ENCODE peak calls at places on chromosomes 16 and 17, in ten cellular contexts. One of them, this sample, is unnamed.

GRCh38 chr16:3123986-3124886 is 10.6 kb upstream of the ZNF213 start:
- DNase-seq in A549: peak
- DNase-seq in LNCaP clone FGC: peak
- DNase-seq in ascending aorta: peak
- DNase-seq in WERI-Rb-1: peak
- DNase-seq in AG04450: peak
- DNase-seq in Peyer's patch: peak
- DNase-seq in heart left ventricle: peak
- DNase-seq in left ventricle myocardium inferior: peak
- DNase-seq in cardiac muscle cell: peak
- DNase-seq in this sample: peak

GRCh38 chr16:89067677-89068076 is 26.0 kb upstream of the ACSF3 start:
- DNase-seq in ascending aorta: no peak
- DNase-seq in WERI-Rb-1: no peak
- DNase-seq in AG04450: no peak
- DNase-seq in Peyer's patch: peak
- DNase-seq in left ventricle myocardium inferior: no peak
- DNase-seq in A549: no peak
- DNase-seq in heart left ventricle: no peak
- DNase-seq in cardiac muscle cell: no peak
- DNase-seq in LNCaP clone FGC: no peak
- DNase-seq in this sample: no peak

GRCh38 chr16:8950580-8951077 is 13.1 kb downstream of the USP7 start:
- DNase-seq in ascending aorta: no peak
- DNase-seq in left ventricle myocardium inferior: no peak
- DNase-seq in AG04450: no peak
- DNase-seq in Peyer's patch: no peak
- DNase-seq in A549: no peak
- DNase-seq in LNCaP clone FGC: no peak
- DNase-seq in heart left ventricle: no peak
- DNase-seq in cardiac muscle cell: peak
- DNase-seq in WERI-Rb-1: no peak
- DNase-seq in this sample: peak

GRCh38 chr17:50546701-50547034 is 306 bp upstream of the SPATA20 start:
- DNase-seq in Peyer's patch: no peak
- DNase-seq in WERI-Rb-1: no peak
- DNase-seq in LNCaP clone FGC: no peak
- DNase-seq in cardiac muscle cell: no peak
- DNase-seq in heart left ventricle: no peak
- DNase-seq in A549: no peak
- DNase-seq in ascending aorta: no peak
- DNase-seq in AG04450: no peak
- DNase-seq in left ventricle myocardium inferior: no peak
- DNase-seq in this sample: no peak

GRCh38 chr17:21202512-21202911 is 11.4 kb downstream of the TMEM11 start:
- DNase-seq in left ventricle myocardium inferior: no peak
- DNase-seq in WERI-Rb-1: no peak
- DNase-seq in AG04450: no peak
- DNase-seq in LNCaP clone FGC: no peak
- DNase-seq in Peyer's patch: no peak
- DNase-seq in cardiac muscle cell: no peak
- DNase-seq in A549: no peak
- DNase-seq in heart left ventricle: no peak
- DNase-seq in ascending aorta: no peak
- DNase-seq in this sample: no peak

GRCh38 chr16:15055141-15056053 is 477 bp downstream of the NTAN1 start:
- DNase-seq in AG04450: no peak
- DNase-seq in WERI-Rb-1: peak
- DNase-seq in left ventricle myocardium inferior: no peak
- DNase-seq in ascending aorta: no peak
- DNase-seq in A549: peak
- DNase-seq in LNCaP clone FGC: no peak
- DNase-seq in cardiac muscle cell: no peak
- DNase-seq in heart left ventricle: peak
- DNase-seq in Peyer's patch: peak
- DNase-seq in this sample: no peak

GRCh38 chr17:18319604-18320256 is 4.6 kb downstream of the SMCR8 start:
- DNase-seq in Peyer's patch: no peak
- DNase-seq in left ventricle myocardium inferior: no peak
- DNase-seq in LNCaP clone FGC: no peak
- DNase-seq in WERI-Rb-1: peak
- DNase-seq in cardiac muscle cell: peak
- DNase-seq in A549: peak
- DNase-seq in ascending aorta: no peak
- DNase-seq in AG04450: peak
- DNase-seq in heart left ventricle: no peak
- DNase-seq in this sample: peak

GRCh38 chr16:73329363-73330306 is 281.7 kb upstream of the ZFHX3 start:
- DNase-seq in WERI-Rb-1: no peak
- DNase-seq in LNCaP clone FGC: no peak
- DNase-seq in left ventricle myocardium inferior: no peak
- DNase-seq in ascending aorta: no peak
- DNase-seq in heart left ventricle: no peak
- DNase-seq in cardiac muscle cell: peak
- DNase-seq in Peyer's patch: no peak
- DNase-seq in AG04450: no peak
- DNase-seq in A549: no peak
- DNase-seq in this sample: peak

GRCh38 chr17:48192321-48192731 is 84.8 kb downstream of the SNX11 start:
- DNase-seq in WERI-Rb-1: no peak
- DNase-seq in LNCaP clone FGC: no peak
- DNase-seq in left ventricle myocardium inferior: no peak
- DNase-seq in cardiac muscle cell: no peak
- DNase-seq in ascending aorta: no peak
- DNase-seq in heart left ventricle: no peak
- DNase-seq in A549: no peak
- DNase-seq in Peyer's patch: no peak
- DNase-seq in AG04450: no peak
- DNase-seq in this sample: peak

GRCh38 chr17:62780951-62781350 is 27.2 kb downstream of the MARCHF10 start:
- DNase-seq in cardiac muscle cell: no peak
- DNase-seq in Peyer's patch: no peak
- DNase-seq in heart left ventricle: no peak
- DNase-seq in AG04450: no peak
- DNase-seq in ascending aorta: no peak
- DNase-seq in A549: no peak
- DNase-seq in left ventricle myocardium inferior: no peak
- DNase-seq in LNCaP clone FGC: no peak
- DNase-seq in WERI-Rb-1: no peak
- DNase-seq in this sample: peak

GRCh38 chr17:74380086-74380958 is 13.0 kb downstream of the GPR142 start:
- DNase-seq in A549: no peak
- DNase-seq in Peyer's patch: no peak
- DNase-seq in cardiac muscle cell: no peak
- DNase-seq in LNCaP clone FGC: no peak
- DNase-seq in WERI-Rb-1: no peak
- DNase-seq in left ventricle myocardium inferior: no peak
- DNase-seq in heart left ventricle: no peak
- DNase-seq in ascending aorta: no peak
- DNase-seq in AG04450: no peak
- DNase-seq in this sample: peak

GRCh38 chr17:40702271-40702670 is 1.3 kb downstream of the KRT24 start:
- DNase-seq in left ventricle myocardium inferior: no peak
- DNase-seq in ascending aorta: no peak
- DNase-seq in A549: no peak
- DNase-seq in Peyer's patch: no peak
- DNase-seq in LNCaP clone FGC: peak
- DNase-seq in cardiac muscle cell: no peak
- DNase-seq in heart left ventricle: no peak
- DNase-seq in WERI-Rb-1: no peak
- DNase-seq in AG04450: no peak
- DNase-seq in this sample: no peak

GRCh38 chr17:55996826-55997225 is 156.4 kb upstream of the ANKFN1 start:
- DNase-seq in left ventricle myocardium inferior: no peak
- DNase-seq in AG04450: no peak
- DNase-seq in ascending aorta: no peak
- DNase-seq in Peyer's patch: no peak
- DNase-seq in LNCaP clone FGC: no peak
- DNase-seq in A549: no peak
- DNase-seq in cardiac muscle cell: no peak
- DNase-seq in WERI-Rb-1: no peak
- DNase-seq in heart left ventricle: no peak
- DNase-seq in this sample: no peak

GRCh38 chr16:77850637-77851330 is 62.4 kb downstream of the VAT1L start:
- DNase-seq in ascending aorta: peak
- DNase-seq in heart left ventricle: no peak
- DNase-seq in Peyer's patch: no peak
- DNase-seq in AG04450: no peak
- DNase-seq in cardiac muscle cell: no peak
- DNase-seq in left ventricle myocardium inferior: no peak
- DNase-seq in WERI-Rb-1: no peak
- DNase-seq in A549: no peak
- DNase-seq in LNCaP clone FGC: no peak
- DNase-seq in this sample: no peak

GRCh38 chr16:81493755-81494433 is 49.3 kb downstream of the CMIP start:
- DNase-seq in cardiac muscle cell: no peak
- DNase-seq in ascending aorta: no peak
- DNase-seq in AG04450: peak
- DNase-seq in heart left ventricle: no peak
- DNase-seq in Peyer's patch: no peak
- DNase-seq in A549: peak
- DNase-seq in LNCaP clone FGC: no peak
- DNase-seq in WERI-Rb-1: no peak
- DNase-seq in left ventricle myocardium inferior: no peak
- DNase-seq in this sample: peak

GRCh38 chr17:68302666-68303065 is 11.4 kb downstream of the ARSG start:
- DNase-seq in AG04450: no peak
- DNase-seq in Peyer's patch: no peak
- DNase-seq in heart left ventricle: no peak
- DNase-seq in ascending aorta: no peak
- DNase-seq in WERI-Rb-1: no peak
- DNase-seq in left ventricle myocardium inferior: no peak
- DNase-seq in A549: no peak
- DNase-seq in cardiac muscle cell: no peak
- DNase-seq in LNCaP clone FGC: no peak
- DNase-seq in this sample: no peak

GRCh38 chr17:35713069-35713728 is 18.2 kb upstream of the RASL10B start:
- DNase-seq in cardiac muscle cell: peak
- DNase-seq in WERI-Rb-1: peak
- DNase-seq in Peyer's patch: no peak
- DNase-seq in left ventricle myocardium inferior: no peak
- DNase-seq in LNCaP clone FGC: no peak
- DNase-seq in heart left ventricle: peak
- DNase-seq in A549: no peak
- DNase-seq in AG04450: peak
- DNase-seq in ascending aorta: peak
- DNase-seq in this sample: no peak

GRCh38 chr17:7263071-7263800 is 958 bp upstream of the CLDN7 start:
- DNase-seq in heart left ventricle: no peak
- DNase-seq in AG04450: no peak
- DNase-seq in left ventricle myocardium inferior: no peak
- DNase-seq in ascending aorta: no peak
- DNase-seq in LNCaP clone FGC: peak
- DNase-seq in Peyer's patch: peak
- DNase-seq in A549: no peak
- DNase-seq in cardiac muscle cell: no peak
- DNase-seq in WERI-Rb-1: peak
- DNase-seq in this sample: peak
- H3K4me3 ChIP-seq in heart left ventricle: no peak
- H3K4me3 ChIP-seq in AG04450: no peak
- H3K4me3 ChIP-seq in left ventricle myocardium inferior: peak
- H3K4me3 ChIP-seq in ascending aorta: peak
- H3K4me3 ChIP-seq in LNCaP clone FGC: peak
- H3K4me3 ChIP-seq in Peyer's patch: peak
- H3K4me3 ChIP-seq in A549: no peak
- H3K4me3 ChIP-seq in cardiac muscle cell: peak
- H3K4me3 ChIP-seq in WERI-Rb-1: no peak
- H3K4me3 ChIP-seq in this sample: peak

GRCh38 chr16:2030036-2030435 is 3.3 kb downstream of the NHERF2 start:
- DNase-seq in A549: no peak
- DNase-seq in AG04450: no peak
- DNase-seq in left ventricle myocardium inferior: no peak
- DNase-seq in WERI-Rb-1: no peak
- DNase-seq in heart left ventricle: no peak
- DNase-seq in Peyer's patch: no peak
- DNase-seq in ascending aorta: no peak
- DNase-seq in LNCaP clone FGC: no peak
- DNase-seq in cardiac muscle cell: no peak
- DNase-seq in this sample: no peak
- TF ChIP-seq CTCF in A549: no peak
- TF ChIP-seq CTCF in AG04450: no peak
- TF ChIP-seq CTCF in left ventricle myocardium inferior: no peak
- TF ChIP-seq CTCF in WERI-Rb-1: no peak
- TF ChIP-seq CTCF in heart left ventricle: no peak
- TF ChIP-seq CTCF in Peyer's patch: no peak
- TF ChIP-seq CTCF in ascending aorta: no peak
- TF ChIP-seq CTCF in LNCaP clone FGC: no peak
- TF ChIP-seq CTCF in cardiac muscle cell: no peak
- TF ChIP-seq CTCF in this sample: no peak

GRCh38 chr17:31919802-31920525 is 16.8 kb upstream of the SUZ12 start:
- DNase-seq in LNCaP clone FGC: no peak
- DNase-seq in Peyer's patch: no peak
- DNase-seq in A549: no peak
- DNase-seq in ascending aorta: peak
- DNase-seq in cardiac muscle cell: no peak
- DNase-seq in AG04450: peak
- DNase-seq in left ventricle myocardium inferior: no peak
- DNase-seq in heart left ventricle: no peak
- DNase-seq in WERI-Rb-1: no peak
- DNase-seq in this sample: no peak
- H3K4me3 ChIP-seq in LNCaP clone FGC: no peak
- H3K4me3 ChIP-seq in Peyer's patch: no peak
- H3K4me3 ChIP-seq in A549: no peak
- H3K4me3 ChIP-seq in ascending aorta: no peak
- H3K4me3 ChIP-seq in cardiac muscle cell: no peak
- H3K4me3 ChIP-seq in AG04450: no peak
- H3K4me3 ChIP-seq in left ventricle myocardium inferior: no peak
- H3K4me3 ChIP-seq in heart left ventricle: no peak
- H3K4me3 ChIP-seq in WERI-Rb-1: no peak
- H3K4me3 ChIP-seq in this sample: no peak

GRCh38 chr16:84527486-84528269 is 23.2 kb upstream of the MEAK7 start:
- DNase-seq in Peyer's patch: no peak
- DNase-seq in LNCaP clone FGC: no peak
- DNase-seq in A549: no peak
- DNase-seq in left ventricle myocardium inferior: no peak
- DNase-seq in ascending aorta: no peak
- DNase-seq in WERI-Rb-1: no peak
- DNase-seq in AG04450: no peak
- DNase-seq in cardiac muscle cell: no peak
- DNase-seq in heart left ventricle: no peak
- DNase-seq in this sample: no peak

GRCh38 chr16:84528317-84528716 is 23.9 kb upstream of the MEAK7 start:
- DNase-seq in WERI-Rb-1: no peak
- DNase-seq in A549: no peak
- DNase-seq in heart left ventricle: no peak
- DNase-seq in Peyer's patch: no peak
- DNase-seq in ascending aorta: no peak
- DNase-seq in LNCaP clone FGC: no peak
- DNase-seq in AG04450: no peak
- DNase-seq in cardiac muscle cell: no peak
- DNase-seq in left ventricle myocardium inferior: no peak
- DNase-seq in this sample: no peak

GRCh38 chr16:84526794-84527485 is 22.5 kb upstream of the MEAK7 start:
- DNase-seq in heart left ventricle: peak
- DNase-seq in AG04450: no peak
- DNase-seq in cardiac muscle cell: no peak
- DNase-seq in ascending aorta: no peak
- DNase-seq in Peyer's patch: no peak
- DNase-seq in WERI-Rb-1: peak
- DNase-seq in LNCaP clone FGC: peak
- DNase-seq in A549: no peak
- DNase-seq in left ventricle myocardium inferior: peak
- DNase-seq in this sample: no peak

GRCh38 chr16:84520778-84521770 is 16.6 kb upstream of the MEAK7 start:
- DNase-seq in heart left ventricle: no peak
- DNase-seq in Peyer's patch: no peak
- DNase-seq in A549: no peak
- DNase-seq in cardiac muscle cell: no peak
- DNase-seq in LNCaP clone FGC: no peak
- DNase-seq in AG04450: no peak
- DNase-seq in WERI-Rb-1: no peak
- DNase-seq in left ventricle myocardium inferior: no peak
- DNase-seq in ascending aorta: no peak
- DNase-seq in this sample: no peak

GRCh38 chr16:84524346-84524920 is 20.0 kb upstream of the MEAK7 start:
- DNase-seq in WERI-Rb-1: no peak
- DNase-seq in cardiac muscle cell: no peak
- DNase-seq in heart left ventricle: no peak
- DNase-seq in left ventricle myocardium inferior: no peak
- DNase-seq in AG04450: no peak
- DNase-seq in LNCaP clone FGC: no peak
- DNase-seq in Peyer's patch: no peak
- DNase-seq in ascending aorta: no peak
- DNase-seq in A549: no peak
- DNase-seq in this sample: no peak
- TF ChIP-seq CTCF in WERI-Rb-1: no peak
- TF ChIP-seq CTCF in cardiac muscle cell: no peak
- TF ChIP-seq CTCF in heart left ventricle: no peak
- TF ChIP-seq CTCF in left ventricle myocardium inferior: no peak
- TF ChIP-seq CTCF in AG04450: no peak
- TF ChIP-seq CTCF in LNCaP clone FGC: no peak
- TF ChIP-seq CTCF in Peyer's patch: no peak
- TF ChIP-seq CTCF in ascending aorta: no peak
- TF ChIP-seq CTCF in A549: no peak
- TF ChIP-seq CTCF in this sample: no peak

This sample was measured in endodermal cell.